ENCODE peak calls at places on chromosomes 5 and 9, in six cellular contexts. W is SK-N-SH, A is foreskin fibroblast, U is neural crest cell, T is cardiac muscle cell, V is epithelial cell of proximal tubule. C is an unnamed sample.

GRCh38 chr9:135253305-135254004 is 166.0 kb downstream of the OLFM1 start:
- DNase-seq in W (no peak), A (no peak), U (no peak), T (no peak), V (no peak), C (peak; percentile 51)

GRCh38 chr5:67301285-67301904 is 104.8 kb upstream of the CD180 start:
- DNase-seq in W (no peak), A (peak; percentile 95), U (no peak), T (peak; percentile 97), V (peak; percentile 93), C (no peak)

GRCh38 chr9:36872641-36873040 is 161.4 kb downstream of the PAX5 start:
- DNase-seq in W (no peak), A (no peak), U (no peak), T (no peak), V (no peak), C (no peak)

GRCh38 chr9:134671341-134672113 is 29.9 kb downstream of the COL5A1 start:
- DNase-seq in W (no peak), A (no peak), U (no peak), T (no peak), V (no peak), C (no peak)

GRCh38 chr5:67536892-67537291 is 340.3 kb upstream of the CD180 start:
- DNase-seq in W (no peak), A (peak; percentile 31), U (no peak), T (peak; percentile 20), V (no peak), C (no peak)

GRCh38 chr9:100084734-100085133 is 14.1 kb downstream of the ERP44 start:
- DNase-seq in W (no peak), A (no peak), U (no peak), T (no peak), V (no peak), C (no peak)

GRCh38 chr9:127935765-127936221 is 1.9 kb downstream of the DPM2 start:
- DNase-seq in W (no peak), A (peak; percentile 46), U (no peak), T (no peak), V (no peak), C (no peak)

GRCh38 chr5:133030343-133031005 is 4.1 kb upstream of the ZCCHC10 start:
- DNase-seq in W (no peak), A (no peak), U (no peak), T (no peak), V (no peak), C (no peak)

GRCh38 chr5:170149206-170149515 is 43.5 kb downstream of the FOXI1 start:
- DNase-seq in W (no peak), A (no peak), U (no peak), T (no peak), V (no peak), C (no peak)

GRCh38 chr5:172482156-172483020 is 28.1 kb upstream of the SH3PXD2B start:
- DNase-seq in W (no peak), A (no peak), U (no peak), T (no peak), V (no peak), C (no peak)

GRCh38 chr9:112541690-112542089 is 55.1 kb downstream of the KIAA1958 start:
- DNase-seq in W (no peak), A (peak; percentile 43), U (no peak), T (peak; percentile 20), V (no peak), C (no peak)

GRCh38 chr9:113495555-113495954 is 32.0 kb downstream of the RGS3 start:
- DNase-seq in W (no peak), A (no peak), U (no peak), T (no peak), V (no peak), C (no peak)

GRCh38 chr5:138753794-138754698 is 821 bp downstream of the CTNNA1 start:
- DNase-seq in W (peak; percentile 82), A (peak; percentile 95), U (peak; percentile 42), T (peak; percentile 91), V (peak; percentile 52), C (peak; percentile 65)

GRCh38 chr5:33513786-33514185 is 73.0 kb downstream of the TARS1 start:
- DNase-seq in W (no peak), A (peak; percentile 24), U (no peak), T (peak; percentile 20), V (no peak), C (no peak)

GRCh38 chr5:56319281-56320242 is 86.4 kb upstream of the ANKRD55 start:
- DNase-seq in W (no peak), A (peak; percentile 20), U (no peak), T (peak; percentile 84), V (no peak), C (no peak)

GRCh38 chr5:65203746-65204145 is 278.0 kb downstream of the ADAMTS6 start:
- DNase-seq in W (no peak), A (peak; percentile 93), U (no peak), T (peak; percentile 78), V (no peak), C (no peak)

GRCh38 chr5:78490709-78491485 is 130.5 kb downstream of the SCAMP1 start:
- DNase-seq in W (no peak), A (no peak), U (no peak), T (no peak), V (no peak), C (no peak)

GRCh38 chr9:107127608-107128007 is 155.5 kb upstream of the RAD23B start:
- DNase-seq in W (no peak), A (no peak), U (no peak), T (peak; percentile 6), V (no peak), C (no peak)

GRCh38 chr5:37005946-37006540 is 129.5 kb downstream of the NIPBL start:
- DNase-seq in W (peak; percentile 28), A (peak; percentile 25), U (no peak), T (peak; percentile 55), V (no peak), C (no peak)

GRCh38 chr5:109485030-109485429 is 75.3 kb upstream of the PJA2 start:
- DNase-seq in W (peak; percentile 27), A (peak; percentile 20), U (no peak), T (peak; percentile 11), V (no peak), C (no peak)

GRCh38 chr5:132294728-132295504 is 722 bp downstream of the SLC22A4 start:
- DNase-seq in W (no peak), A (peak; percentile 96), U (no peak), T (peak; percentile 90), V (no peak), C (peak; percentile 53)

GRCh38 chr9:136645343-136645902 is 17.3 kb upstream of the EGFL7 start:
- DNase-seq in W (no peak), A (no peak), U (no peak), T (no peak), V (no peak), C (peak; percentile 15)

GRCh38 chr5:174837919-174838902 is 113.8 kb downstream of the MSX2 start:
- DNase-seq in W (peak; percentile 17), A (peak; percentile 90), U (peak; percentile 4), T (peak; percentile 75), V (peak; percentile 1), C (no peak)

GRCh38 chr9:134591082-134591571 is 50.5 kb upstream of the COL5A1 start:
- DNase-seq in W (no peak), A (no peak), U (no peak), T (peak; percentile 49), V (no peak), C (no peak)

GRCh38 chr5:7321724-7322123 is 74.2 kb upstream of the ADCY2 start:
- DNase-seq in W (no peak), A (peak; percentile 94), U (no peak), T (no peak), V (no peak), C (no peak)

GRCh38 chr9:112554516-112554915 is 67.9 kb downstream of the KIAA1958 start:
- DNase-seq in W (no peak), A (peak; percentile 67), U (no peak), T (no peak), V (no peak), C (no peak)

GRCh38 chr9:88658311-88658822 is 123.4 kb downstream of the NXNL2 start:
- DNase-seq in W (no peak), A (peak; percentile 71), U (no peak), T (peak; percentile 83), V (peak; percentile 66), C (no peak)

GRCh38 chr9:87148391-87149237 is 201.3 kb upstream of the GAS1 start:
- DNase-seq in W (peak; percentile 81), A (peak; percentile 88), U (peak; percentile 52), T (peak; percentile 90), V (no peak), C (peak; percentile 65)

GRCh38 chr5:115484368-115484767 is 60.2 kb downstream of the FEM1C start:
- DNase-seq in W (no peak), A (no peak), U (no peak), T (no peak), V (no peak), C (no peak)

GRCh38 chr5:94283093-94283492 is 335.3 kb downstream of the KIAA0825 start:
- DNase-seq in W (no peak), A (no peak), U (no peak), T (no peak), V (no peak), C (no peak)

DNA sequence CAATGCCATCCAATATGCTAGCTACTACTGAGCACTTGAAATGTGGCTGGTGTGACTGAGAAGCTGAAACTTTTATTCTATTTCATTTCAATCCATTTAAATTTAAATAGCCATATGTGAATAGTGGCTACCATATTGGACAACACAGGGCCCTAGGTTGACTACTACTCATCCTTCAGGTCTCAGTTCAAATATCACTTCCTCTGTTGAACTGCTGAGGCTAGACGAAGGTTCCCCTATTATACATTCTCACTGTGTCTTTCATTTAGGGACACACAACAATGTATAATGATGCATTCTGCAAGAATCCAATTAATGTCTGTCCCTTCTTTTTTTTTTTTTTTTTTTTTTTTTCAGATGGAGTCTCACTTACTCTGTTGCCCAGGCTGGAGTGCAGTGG is 208.7 kb downstream of the CRB2 start:
- DNase-seq in W (no peak), A (no peak), U (no peak), T (no peak), V (no peak), C (no peak)
- TF ChIP-seq CTCF in W (no peak), A (no peak), U (no peak), T (no peak), V (no peak), C (no peak)

GRCh38 chr5:45796959-45797553 is 100.9 kb upstream of the HCN1 start:
- DNase-seq in W (no peak), A (no peak), U (no peak), T (no peak), V (no peak), C (no peak)
- TF ChIP-seq CTCF in W (peak; percentile 46), A (no peak), U (peak; percentile 53), T (no peak), V (peak; percentile 34), C (peak; percentile 22)

DNA sequence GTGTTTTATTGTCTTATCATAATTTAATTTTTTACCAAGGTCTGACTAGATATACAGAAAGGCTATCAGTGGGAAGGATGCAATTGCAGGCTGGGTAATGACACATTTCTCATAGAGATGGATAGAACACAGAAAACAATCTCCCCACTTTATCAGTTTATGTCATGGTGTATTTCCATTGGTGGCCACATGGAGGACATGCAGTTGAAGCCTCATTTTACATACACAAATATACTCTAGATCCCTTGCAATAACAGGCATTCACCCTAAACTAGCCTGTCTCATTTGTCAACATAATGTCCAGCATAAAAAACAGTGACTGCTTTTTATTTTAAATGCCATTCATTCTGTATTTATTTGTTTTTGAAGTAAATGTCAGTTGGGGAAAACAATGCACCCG is 526.3 kb downstream of the GABRG2 start:
- DNase-seq in W (peak; percentile 9), A (no peak), U (no peak), T (no peak), V (no peak), C (no peak)
- TF ChIP-seq CTCF in W (peak; percentile 41), A (no peak), U (peak; percentile 57), T (no peak), V (peak; percentile 48), C (peak; percentile 46)

GRCh38 chr9:70172532-70172931 is 86.2 kb upstream of the SMC5 start:
- DNase-seq in W (no peak), A (no peak), U (no peak), T (no peak), V (no peak), C (no peak)

GRCh38 chr9:70177121-70177520 is 81.7 kb upstream of the SMC5 start:
- DNase-seq in W (no peak), A (peak; percentile 5), U (no peak), T (peak; percentile 23), V (no peak), C (no peak)
- TF ChIP-seq CTCF in W (no peak), A (no peak), U (no peak), T (no peak), V (no peak), C (no peak)

C was measured in nephron progenitor cell.